ENCODE peak calls at places on chromosomes 12 and 14, in six cellular contexts. P, E, X, J, B and T are unnamed samples.
A peak's percentile ranks its signal among the peaks of the same experiment; 100 is the strongest.

GRCh38 chr14:71525663-71526246 is 406.5 kb upstream of the RGS6 start:
- DNase-seq in E (no peak), X (no peak), P (no peak), J (no peak), B (no peak), T (no peak)

GRCh38 chr12:19483727-19484126 is 44.4 kb downstream of the AEBP2 start:
- DNase-seq in E (no peak), J (no peak), X (no peak), P (no peak), B (no peak), T (no peak)

GRCh38 chr12:81261508-81262207 is 183.8 kb downstream of the ACSS3 start:
- DNase-seq in B (no peak), E (no peak), X (no peak), J (no peak), P (no peak), T (no peak)

GRCh38 chr14:24389266-24389855 is 9.4 kb upstream of the NYNRIN start:
- DNase-seq in B (no peak), E (no peak), J (no peak), P (no peak), X (no peak), T (no peak)

GRCh38 chr14:84482256-84483071 is 1047.5 kb upstream of the FLRT2 start:
- DNase-seq in J (no peak), B (no peak), X (peak; percentile 23), P (peak; percentile 78), E (no peak), T (no peak)

GRCh38 chr12:105724651-105725050 is 394.2 kb downstream of the C12orf75 start:
- DNase-seq in E (no peak), P (peak; percentile 9), B (peak; percentile 17), X (no peak), J (no peak), T (no peak)

GRCh38 chr14:93956514-93957332 is 19.6 kb downstream of the ASB2 start:
- DNase-seq in X (no peak), J (no peak), E (no peak), P (peak; percentile 53), B (no peak), T (no peak)

GRCh38 chr12:124404162-124404561 is 109.3 kb downstream of the RFLNA start:
- DNase-seq in E (no peak), B (no peak), P (no peak), J (no peak), X (no peak), T (no peak)

GRCh38 chr12:1830401-1830845 is 10.1 kb downstream of the LRTM2 start:
- DNase-seq in E (no peak), X (no peak), J (no peak), B (no peak), P (no peak), T (no peak)

GRCh38 chr14:93655078-93655750 is 133.1 kb downstream of the PRIMA1 start:
- DNase-seq in E (no peak), B (peak; percentile 39), P (peak; percentile 68), J (no peak), X (no peak), T (peak; percentile 58)

GRCh38 chr14:68785817-68786490 is 6.9 kb downstream of the ZFP36L1 start:
- DNase-seq in P (peak; percentile 98), J (peak; percentile 62), X (no peak), E (no peak), B (no peak), T (peak; percentile 87)

GRCh38 chr14:79585845-79586244 is 625.5 kb downstream of the DIO2 start:
- DNase-seq in P (peak; percentile 90), B (no peak), J (no peak), E (no peak), X (no peak), T (peak; percentile 24)

GRCh38 chr12:118790578-118790977 is 190.8 kb upstream of the SRRM4 start:
- DNase-seq in P (no peak), J (no peak), X (no peak), B (no peak), E (no peak), T (no peak)

GRCh38 chr14:53401646-53402045 is 248.5 kb upstream of the DDHD1 start:
- DNase-seq in B (no peak), J (no peak), X (no peak), P (no peak), E (no peak), T (no peak)

GRCh38 chr12:47707905-47708543 is 2.2 kb upstream of the RPAP3 start:
- DNase-seq in E (no peak), J (no peak), B (no peak), P (no peak), X (no peak), T (no peak)

GRCh38 chr12:10873374-10873773 is 10.7 kb downstream of the PRH1 start:
- DNase-seq in B (no peak), J (no peak), X (peak; percentile 11), P (no peak), E (no peak), T (no peak)

GRCh38 chr14:102510616-102511520 is 1.3 kb upstream of the ANKRD9 start:
- DNase-seq in E (no peak), P (no peak), J (no peak), X (no peak), B (no peak), T (peak; percentile 49)

GRCh38 chr12:76127588-76127987 is 43.1 kb upstream of the NAP1L1 start:
- DNase-seq in E (no peak), X (no peak), B (no peak), P (no peak), J (no peak), T (no peak)

GRCh38 chr12:5565933-5566632 is 134.2 kb downstream of the NTF3 start:
- DNase-seq in P (peak; percentile 52), E (no peak), J (no peak), X (peak; percentile 82), B (no peak), T (no peak)

GRCh38 chr12:64086946-64087345 is 135.2 kb downstream of the KICS2 start:
- DNase-seq in E (no peak), X (no peak), P (peak; percentile 58), B (no peak), J (no peak), T (no peak)

GRCh38 chr12:24596768-24597388 is 352.0 kb downstream of the BCAT1 start:
- DNase-seq in E (no peak), X (no peak), B (no peak), J (no peak), P (peak; percentile 45), T (peak; percentile 39)

GRCh38 chr12:46124848-46125619 is 134.7 kb upstream of the SCAF11 start:
- DNase-seq in P (peak; percentile 84), E (peak; percentile 6), B (peak; percentile 57), X (peak; percentile 45), J (peak; percentile 5), T (peak; percentile 59)

GRCh38 chr12:92629349-92630065 is 73.3 kb upstream of the PLEKHG7 start:
- DNase-seq in E (no peak), X (no peak), B (no peak), J (no peak), P (peak; percentile 89), T (no peak)

GRCh38 chr14:90111895-90112534 is 50.2 kb downstream of the KCNK13 start:
- DNase-seq in P (peak; percentile 86), X (peak; percentile 51), B (no peak), E (no peak), J (no peak), T (peak; percentile 31)

GRCh38 chr14:100096656-100097055 is 31.4 kb downstream of the EVL start:
- DNase-seq in P (no peak), J (no peak), E (no peak), X (no peak), B (no peak), T (no peak)

GRCh38 chr14:59483360-59483759 is 848 bp downstream of the L3HYPDH start:
- DNase-seq in J (no peak), X (peak; percentile 21), B (no peak), E (peak; percentile 19), P (peak; percentile 91), T (peak; percentile 47)

GRCh38 chr14:38042356-38042755 is 165.3 kb upstream of the SSTR1 start:
- DNase-seq in B (no peak), X (peak; percentile 75), P (peak; percentile 77), J (no peak), E (no peak), T (no peak)

GRCh38 chr12:85182699-85183098 is 97.3 kb upstream of the ALX1 start:
- DNase-seq in J (no peak), B (no peak), P (peak; percentile 63), X (no peak), E (no peak), T (no peak)

GRCh38 chr12:48618541-48618940 is 48.7 kb upstream of the LALBA start:
- DNase-seq in J (peak; percentile 33), E (peak; percentile 9), P (peak; percentile 75), X (peak; percentile 21), B (peak; percentile 52), T (peak; percentile 70)

GRCh38 chr14:33527023-33527634 is 423.7 kb downstream of the EGLN3 start:
- DNase-seq in J (no peak), B (no peak), E (no peak), P (no peak), X (no peak), T (no peak)

GRCh38 chr12:104669851-104670337 is 213.1 kb downstream of the CHST11 start:
- DNase-seq in J (peak; percentile 18), E (no peak), X (no peak), B (no peak), P (peak; percentile 20), T (no peak)

GRCh38 chr14:43539210-43539609 is 967.9 kb downstream of the FSCB start:
- DNase-seq in B (no peak), E (no peak), X (no peak), P (peak; percentile 1), J (no peak), T (no peak)

GRCh38 chr12:90627180-90627896 is 327.6 kb downstream of the CCER1 start:
- DNase-seq in P (peak; percentile 3), J (no peak), B (no peak), X (no peak), E (no peak), T (no peak)

GRCh38 chr14:35480119-35480769 is 53.7 kb upstream of the INSM2 start:
- DNase-seq in J (no peak), P (peak; percentile 12), E (no peak), B (no peak), X (no peak), T (no peak)

GRCh38 chr12:92047058-92047826 is 98.4 kb downstream of the BTG1 start:
- DNase-seq in J (no peak), E (no peak), P (no peak), X (no peak), B (no peak), T (no peak)